ENCODE peak calls at places on chromosomes 13 and 19, in seven cellular contexts. L, P, O, M, J, W and N are unnamed samples.
A peak's percentile ranks its signal among the peaks of the same experiment; 100 is the strongest.

GRCh38 chr19:8481191-8481590 is 21.2 kb downstream of the PRAM1 start:
- DNase-seq in L (no peak), P (no peak), O (no peak), M (peak; percentile 81), J (no peak), W (no peak), N (no peak)

GRCh38 chr13:37173214-37173613 is 67.8 kb upstream of the CSNK1A1L start:
- DNase-seq in L (no peak), P (no peak), O (no peak), M (no peak), J (peak; percentile 91), W (no peak), N (peak; percentile 36)

GRCh38 chr13:110560606-110561334 is 752 bp downstream of the RAB20 start:
- DNase-seq in L (peak; percentile 29), P (no peak), O (no peak), M (no peak), J (peak; percentile 47), W (no peak), N (peak; percentile 40)

GRCh38 chr13:20193142-20193923 is 595 bp upstream of the GJB2 start:
- DNase-seq in L (no peak), P (no peak), O (no peak), M (peak; percentile 72), J (peak; percentile 12), W (no peak), N (no peak)

GRCh38 chr19:42469311-42470239 is 26.8 kb upstream of the CXCL17 start:
- DNase-seq in L (no peak), P (no peak), O (no peak), M (no peak), J (no peak), W (no peak), N (peak; percentile 19)

GRCh38 chr19:6092329-6093286 is 17.7 kb downstream of the RFX2 start:
- DNase-seq in L (peak; percentile 84), P (peak; percentile 61), O (peak; percentile 91), M (peak; percentile 93), J (peak; percentile 87), W (peak; percentile 72), N (peak; percentile 77)

GRCh38 chr19:3512562-3512961 is 6.5 kb downstream of the FZR1 start:
- DNase-seq in L (no peak), P (no peak), O (no peak), M (no peak), J (no peak), W (no peak), N (no peak)

GRCh38 chr13:111153977-111154332 is 38.8 kb downstream of the ARHGEF7 start:
- DNase-seq in L (peak; percentile 49), P (peak; percentile 15), O (peak; percentile 73), M (no peak), J (no peak), W (no peak), N (no peak)

GRCh38 chr13:111639994-111640393 is 319.6 kb downstream of the TEX29 start:
- DNase-seq in L (no peak), P (no peak), O (no peak), M (no peak), J (no peak), W (no peak), N (no peak)

GRCh38 chr13:52926971-52927370 is 78.5 kb upstream of the PCDH8 start:
- DNase-seq in L (no peak), P (no peak), O (no peak), M (no peak), J (no peak), W (no peak), N (no peak)

GRCh38 chr19:16856091-16856490 is 26.9 kb downstream of the SIN3B start:
- DNase-seq in L (no peak), P (no peak), O (no peak), M (peak; percentile 25), J (no peak), W (no peak), N (no peak)
- TF ChIP-seq CTCF in L (no peak), P (no peak), O (no peak), M (no peak), J (no peak), W (no peak), N (no peak)

GRCh38 chr13:85486663-85487062 is 312.6 kb downstream of the SLITRK6 start:
- DNase-seq in L (no peak), P (no peak), O (no peak), M (no peak), J (peak; percentile 29), W (no peak), N (no peak)

GRCh38 chr13:85497652-85498051 is 301.6 kb downstream of the SLITRK6 start:
- DNase-seq in L (no peak), P (no peak), O (no peak), M (no peak), J (peak; percentile 95), W (peak; percentile 48), N (peak; percentile 96)

DNA sequence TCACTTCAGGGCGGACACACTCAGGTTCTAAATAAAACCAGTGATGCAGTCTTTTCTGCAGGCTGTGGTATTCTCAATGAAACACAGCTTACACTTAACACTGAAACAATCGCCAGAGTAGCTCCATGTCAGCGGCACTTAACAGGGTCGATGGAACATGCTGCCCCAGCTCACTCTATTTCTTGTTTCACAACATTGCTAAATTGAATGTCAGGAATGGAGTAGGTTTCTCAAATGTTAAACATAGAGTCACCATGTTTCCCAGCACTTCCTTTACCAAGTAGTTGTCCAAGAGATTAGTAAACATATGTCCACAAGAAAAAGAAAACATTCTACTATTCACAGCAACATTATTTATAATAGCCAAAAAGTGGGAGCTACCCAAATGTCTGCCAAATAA is 306.9 kb downstream of the SLITRK6 start:
- DNase-seq in L (no peak), P (no peak), O (no peak), M (no peak), J (no peak), W (no peak), N (no peak)
- H3K4me3 ChIP-seq in L (no peak overlapping the region), P (no peak overlapping the region), O (no peak overlapping the region), M (no peak overlapping the region), J (no peak overlapping the region), W (no peak overlapping the region), N (no peak overlapping the region)

GRCh38 chr13:64441740-64442139 is 2788.4 kb downstream of the PCDH9 start:
- DNase-seq in L (no peak), P (no peak), O (no peak), M (no peak), J (no peak), W (no peak), N (no peak)

DNA sequence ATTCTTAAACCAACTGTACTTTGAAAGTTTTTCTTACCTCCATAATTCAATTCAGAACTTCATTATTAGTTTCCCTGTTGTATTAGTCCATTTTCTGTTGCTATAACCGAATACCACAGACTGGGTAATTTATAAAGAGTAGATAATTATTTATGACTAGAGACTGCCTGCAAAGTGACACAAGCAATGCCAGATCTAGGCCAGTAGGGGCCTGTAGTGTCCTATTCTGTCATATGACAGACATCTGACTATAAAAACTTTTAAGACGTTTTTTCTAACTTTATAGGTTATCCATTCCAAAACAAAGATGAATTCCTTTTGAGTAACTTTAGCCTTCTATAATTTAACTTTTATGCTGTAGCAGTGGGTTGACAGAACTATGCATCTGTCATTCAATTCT is 2783.8 kb downstream of the PCDH9 start:
- DNase-seq in L (no peak), P (no peak), O (no peak), M (no peak), J (no peak), W (no peak), N (peak; percentile 9)
- TF ChIP-seq CTCF in L (no peak), P (no peak), O (no peak), M (no peak), J (no peak), W (peak; percentile 51), N (peak; percentile 40)

DNA sequence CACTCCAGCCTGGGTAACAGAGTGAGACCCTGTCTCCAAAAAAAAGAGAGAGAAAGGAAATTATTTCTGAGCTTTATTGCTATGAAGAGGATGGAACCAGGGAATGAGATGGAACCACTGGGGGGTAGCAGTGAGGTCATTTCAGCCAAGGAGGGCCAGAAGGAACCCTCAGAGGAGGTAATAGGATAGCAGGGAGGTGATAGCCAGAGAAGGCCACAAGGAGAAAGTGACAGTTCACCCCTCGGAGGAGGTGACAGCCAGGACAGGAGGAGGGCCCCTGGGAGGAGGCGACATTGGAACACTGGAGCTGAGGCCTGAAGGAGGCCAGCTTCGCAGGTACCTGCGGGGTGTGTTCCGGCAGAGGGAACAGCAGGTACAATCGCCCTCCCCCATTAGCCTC is 695 bp upstream of the PGPEP1 start:
- DNase-seq in L (no peak), P (no peak), O (no peak), M (no peak), J (peak; percentile 26), W (no peak), N (peak; percentile 35)
- H3K4me3 ChIP-seq in L (peak overlapping the region; percentile 84), P (peak overlapping the region; percentile 68), O (peak overlapping the region; percentile 68), M (peak overlapping the region; percentile 91), J (no peak overlapping the region), W (no peak overlapping the region), N (no peak overlapping the region)

DNA sequence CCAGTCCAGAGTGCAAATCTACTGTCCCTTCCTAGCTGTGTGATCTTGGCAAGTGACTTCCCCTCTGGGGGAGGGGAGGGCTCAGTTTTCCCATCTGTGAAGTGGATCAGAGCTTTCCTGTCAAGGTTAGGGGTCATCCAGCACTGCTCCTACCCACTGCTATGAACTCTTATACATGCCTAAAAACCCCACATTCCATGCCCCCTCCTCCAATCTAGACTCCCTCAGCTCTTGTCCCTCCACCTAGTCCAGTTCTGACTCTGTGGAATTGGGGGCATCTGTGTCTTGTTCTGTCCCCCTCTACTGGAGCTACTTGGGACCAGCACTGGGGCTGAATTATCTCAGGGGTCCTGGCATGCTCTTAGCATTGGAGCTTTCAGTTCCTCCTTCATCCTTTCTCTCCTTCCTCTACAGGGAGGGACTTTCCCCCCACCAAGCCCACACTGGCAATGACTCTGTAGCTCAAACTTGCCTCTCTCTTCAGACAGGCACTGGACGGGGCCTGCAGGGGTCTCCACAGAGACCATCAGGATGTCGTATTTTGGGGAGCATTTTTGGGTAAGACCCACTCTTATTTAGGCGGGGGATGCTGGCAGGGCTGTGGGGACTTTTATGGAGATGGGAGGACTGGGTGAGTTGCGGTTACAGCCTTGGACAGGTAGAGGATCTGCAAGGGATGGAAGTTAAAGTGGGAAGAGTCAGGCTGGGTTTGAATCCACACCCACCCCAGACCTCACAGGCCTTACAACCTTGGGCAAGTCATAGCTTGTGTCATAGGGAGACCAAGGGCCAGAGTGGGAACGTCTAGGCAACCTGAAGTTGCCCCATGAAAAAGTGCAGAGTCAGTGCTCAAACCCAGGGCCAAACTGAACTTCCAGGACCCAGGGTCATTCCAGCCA is 3.6 kb downstream of the FCHO1 start:
- DNase-seq in L (no peak), P (no peak), O (peak; percentile 74), M (no peak), J (no peak), W (no peak), N (no peak)
- TF ChIP-seq CTCF in L (no peak), P (no peak), O (no peak), M (no peak), J (no peak), W (no peak), N (no peak)

DNA sequence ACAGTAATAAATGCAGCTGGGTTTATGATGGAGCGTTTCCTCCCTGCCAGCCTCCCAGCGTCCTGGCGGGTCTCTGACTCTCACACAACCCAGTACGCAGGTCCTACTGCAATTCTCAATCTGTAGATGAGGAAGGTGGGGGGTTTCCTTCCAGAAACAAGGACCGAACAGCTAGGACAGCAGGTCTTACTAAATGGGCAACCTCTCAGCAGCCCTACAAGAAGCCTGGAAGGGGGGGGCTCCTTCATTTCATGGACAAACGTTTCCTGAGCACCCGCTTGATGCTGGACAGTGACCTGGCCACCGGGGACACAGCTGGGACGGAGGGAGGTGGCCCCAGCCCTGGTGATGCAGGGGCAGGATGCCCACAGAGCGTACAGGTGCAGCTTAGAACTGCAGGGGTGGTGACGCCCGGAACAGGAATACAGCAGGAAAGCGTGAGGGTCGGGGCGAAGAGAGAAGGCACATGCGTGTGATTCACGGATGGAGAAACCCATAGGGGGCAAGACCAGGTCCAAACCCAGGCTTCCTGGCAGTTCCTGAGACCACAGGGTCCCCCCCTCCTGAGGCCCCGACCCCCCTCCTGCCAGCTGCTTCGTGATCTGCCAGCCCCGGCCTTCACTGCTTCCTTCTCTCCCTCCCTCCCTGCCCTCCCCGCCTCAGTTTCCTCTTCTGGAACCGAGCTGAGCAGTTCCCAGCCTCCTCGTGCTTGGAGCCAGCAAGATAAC is 732 bp upstream of the C2CD4C start:
- DNase-seq in L (no peak), P (no peak), O (peak; percentile 43), M (peak; percentile 44), J (no peak), W (no peak), N (no peak)
- H3K4me3 ChIP-seq in L (peak overlapping the region; percentile 74), P (peak overlapping the region; percentile 48), O (peak overlapping the region; percentile 55), M (peak overlapping the region; percentile 36), J (no peak overlapping the region), W (no peak overlapping the region), N (no peak overlapping the region)